ENCODE peak calls at places on chromosomes 2 and 18, in eight cellular contexts. T is ELR; Y is iris pigment epithelial cell; U is T-cell; O is stimulated activated CD8-positive, alpha-beta memory T cell treated with anti-CD3 and anti-CD28 coated beads, Interleukin-2, amount 100 ng/mL, for 48 hours; I is T-helper 22 cell; J is activated effector memory CD4-positive, alpha-beta T cell treated with anti-CD3 and anti-CD28 coated beads, Interleukin-2, amount 50 U/mL, for 16 hours; B is pons. R is an unnamed sample.

GRCh38 chr18:40473221-40473620 is 1481.8 kb upstream of the PIK3C3 start:
- DNase-seq in T (no peak), Y (peak), U (no peak), O (no peak), I (no peak), J (no peak), B (peak), R (no peak)

GRCh38 chr2:101096619-101097142 is 54.5 kb downstream of the TBC1D8 start:
- DNase-seq in T (no peak), Y (no peak), U (no peak), O (no peak), I (no peak), J (no peak), B (no peak), R (no peak)

GRCh38 chr18:22637787-22638186 is 220.1 kb upstream of the CTAGE1 start:
- DNase-seq in T (peak), Y (peak), U (no peak), O (no peak), I (no peak), J (no peak), B (no peak), R (no peak)

GRCh38 chr18:79890638-79891037 is 60.8 kb downstream of the SLC66A2 start:
- DNase-seq in T (no peak), Y (no peak), U (no peak), O (no peak), I (no peak), J (no peak), B (no peak), R (no peak)

GRCh38 chr2:24253303-24253919 is 78.6 kb downstream of the FAM228A start:
- DNase-seq in T (peak), Y (peak), U (no peak), O (no peak), I (no peak), J (no peak), B (peak), R (no peak)

GRCh38 chr2:33583194-33583938 is 15.7 kb downstream of the FAM98A start:
- DNase-seq in T (peak), Y (peak), U (peak), O (no peak), I (no peak), J (no peak), B (peak), R (peak)

GRCh38 chr2:75200140-75200985 is 1.0 kb upstream of the TACR1 start:
- DNase-seq in T (peak), Y (peak), U (no peak), O (no peak), I (no peak), J (no peak), B (no peak), R (no peak)

GRCh38 chr2:180696005-180696404 is 284.4 kb upstream of the UBE2E3 start:
- DNase-seq in T (no peak), Y (no peak), U (no peak), O (no peak), I (no peak), J (no peak), B (no peak), R (no peak)

GRCh38 chr2:193584522-193584938 is 1389.8 kb upstream of the TMEFF2 start:
- DNase-seq in T (peak), Y (peak), U (no peak), O (no peak), I (no peak), J (no peak), B (no peak), R (no peak)

GRCh38 chr18:9619545-9619944 is 5.2 kb upstream of the PPP4R1 start:
- DNase-seq in T (peak), Y (peak), U (no peak), O (no peak), I (no peak), J (no peak), B (no peak), R (no peak)

GRCh38 chr2:238238766-238239551 is 879 bp downstream of the HES6 start:
- DNase-seq in T (no peak), Y (no peak), U (peak), O (no peak), I (peak), J (peak), B (no peak), R (peak)

GRCh38 chr2:98293003-98293402 is 53.3 kb upstream of the CNGA3 start:
- DNase-seq in T (peak), Y (no peak), U (no peak), O (no peak), I (no peak), J (no peak), B (no peak), R (no peak)

GRCh38 chr2:28835787-28836186 is 25.2 kb downstream of the SPDYA start:
- DNase-seq in T (no peak), Y (no peak), U (no peak), O (no peak), I (no peak), J (no peak), B (no peak), R (no peak)

GRCh38 chr2:192236136-192236535 is 41.4 kb upstream of the TMEFF2 start:
- DNase-seq in T (peak), Y (peak), U (no peak), O (no peak), I (no peak), J (no peak), B (no peak), R (no peak)

GRCh38 chr2:17635007-17635406 is 94.5 kb downstream of the VSNL1 start:
- DNase-seq in T (no peak), Y (no peak), U (no peak), O (no peak), I (no peak), J (no peak), B (no peak), R (no peak)

GRCh38 chr2:12278217-12278755 is 438.4 kb upstream of the TRIB2 start:
- DNase-seq in T (no peak), Y (peak), U (no peak), O (no peak), I (no peak), J (no peak), B (no peak), R (no peak)

GRCh38 chr2:237932731-237933131 is 34.1 kb upstream of the UBE2F start:
- DNase-seq in T (peak), Y (peak), U (no peak), O (no peak), I (no peak), J (no peak), B (no peak), R (no peak)

GRCh38 chr2:174681983-174682577 is 82.2 kb downstream of the CHRNA1 start:
- DNase-seq in T (peak), Y (peak), U (peak), O (peak), I (peak), J (peak), B (no peak), R (peak)

GRCh38 chr18:3262234-3263171 is 570 bp downstream of the MYL12B start:
- DNase-seq in T (peak), Y (no peak), U (peak), O (no peak), I (peak), J (peak), B (no peak), R (peak)

GRCh38 chr18:79631096-79631507 is 48.5 kb upstream of the CTDP1 start:
- DNase-seq in T (no peak), Y (no peak), U (no peak), O (no peak), I (no peak), J (no peak), B (no peak), R (no peak)

GRCh38 chr2:147222506-147222905 is 622.3 kb upstream of the ACVR2A start:
- DNase-seq in T (no peak), Y (no peak), U (no peak), O (no peak), I (no peak), J (no peak), B (no peak), R (no peak)

GRCh38 chr18:34222025-34222395 is 2.7 kb downstream of the NOL4 start:
- DNase-seq in T (no peak), Y (no peak), U (no peak), O (no peak), I (no peak), J (no peak), B (peak), R (no peak)

GRCh38 chr2:58042486-58042970 is 4.1 kb upstream of the VRK2 start:
- DNase-seq in T (peak), Y (peak), U (no peak), O (no peak), I (no peak), J (no peak), B (no peak), R (no peak)

GRCh38 chr18:31402026-31402373 is 25.4 kb downstream of the DSG4 start:
- DNase-seq in T (no peak), Y (no peak), U (no peak), O (no peak), I (no peak), J (no peak), B (no peak), R (no peak)

GRCh38 chr2:26668041-26668440 is 24.5 kb upstream of the KCNK3 start:
- DNase-seq in T (no peak), Y (no peak), U (no peak), O (no peak), I (no peak), J (no peak), B (no peak), R (no peak)

GRCh38 chr2:30332791-30333453 is 101.6 kb downstream of the LBH start:
- DNase-seq in T (no peak), Y (no peak), U (peak), O (no peak), I (no peak), J (peak), B (no peak), R (peak)

GRCh38 chr2:28765316-28765715 is 13.7 kb downstream of the PPP1CB start:
- DNase-seq in T (peak), Y (peak), U (no peak), O (no peak), I (no peak), J (no peak), B (no peak), R (no peak)

GRCh38 chr18:9743200-9744016 is 35.3 kb downstream of the RAB31 start:
- DNase-seq in T (peak), Y (peak), U (no peak), O (no peak), I (no peak), J (no peak), B (no peak), R (no peak)

GRCh38 chr18:59881728-59882685 is 17.8 kb upstream of the PMAIP1 start:
- DNase-seq in T (peak), Y (peak), U (no peak), O (no peak), I (no peak), J (no peak), B (peak), R (peak)

GRCh38 chr2:220224711-220225519 is 597.5 kb downstream of the SLC4A3 start:
- DNase-seq in T (peak), Y (peak), U (no peak), O (no peak), I (no peak), J (no peak), B (no peak), R (no peak)

GRCh38 chr18:72700961-72701710 is 157.0 kb upstream of the CBLN2 start:
- DNase-seq in T (peak), Y (peak), U (no peak), O (no peak), I (no peak), J (no peak), B (peak), R (no peak)

GRCh38 chr18:79507546-79508480 is 112.1 kb downstream of the NFATC1 start:
- DNase-seq in T (no peak), Y (peak), U (peak), O (no peak), I (no peak), J (peak), B (peak), R (no peak)

GRCh38 chr2:20593072-20594034 is 57.5 kb downstream of the HS1BP3 start:
- DNase-seq in T (peak), Y (peak), U (no peak), O (no peak), I (no peak), J (peak), B (no peak), R (no peak)

R was measured in activated CD8-positive, alpha-beta T cell treated with anti-CD3 and anti-CD28 coated beads, Interleukin-2, amount 10 ng/mL, durations not matched to agents 7 days and 5 days.